ENCODE peak calls at places on chromosomes 11 and 22, in six cellular contexts. I is upper lobe of left lung, Y is uterus, L is stomach, E is HCT116, A is transverse colon. C is an unnamed sample.

GRCh38 chr11:111935331-111936044 is 1.7 kb upstream of the DIXDC1 start:
- DNase-seq in A (no peak), L (no peak), E (no peak), Y (no peak), I (no peak), C (no peak)

GRCh38 chr11:823441-824291 is 4.1 kb upstream of the CRACR2B start:
- DNase-seq in A (no peak), I (peak; percentile 83), E (no peak), Y (no peak), L (no peak), C (no peak)

GRCh38 chr22:41449321-41449720 is 2.7 kb upstream of the TOB2 start:
- DNase-seq in A (no peak), I (no peak), E (no peak), Y (no peak), L (no peak), C (no peak)

GRCh38 chr11:84452211-84452610 is 1166.0 kb upstream of the CCDC90B start:
- DNase-seq in A (no peak), L (no peak), Y (no peak), I (no peak), E (no peak), C (no peak)

GRCh38 chr22:29393019-29393608 is 4.7 kb upstream of the AP1B1 start:
- DNase-seq in Y (no peak), E (no peak), I (no peak), A (no peak), L (no peak), C (no peak)

GRCh38 chr22:50293441-50294318 is 13.8 kb downstream of the PLXNB2 start:
- DNase-seq in I (peak; percentile 93), L (peak; percentile 94), A (peak; percentile 85), E (no peak), Y (peak; percentile 67), C (peak; percentile 90)

GRCh38 chr11:87325490-87325872 is 287.7 kb downstream of the TMEM135 start:
- DNase-seq in E (no peak), A (no peak), I (no peak), L (no peak), Y (no peak), C (no peak)

GRCh38 chr11:61375709-61376108 is 13.5 kb downstream of the TMEM138 start:
- DNase-seq in L (no peak), I (no peak), Y (no peak), E (no peak), A (no peak), C (no peak)

GRCh38 chr11:19573666-19574065 is 139.0 kb upstream of the NAV2 start:
- DNase-seq in L (no peak), Y (peak; percentile 31), E (no peak), I (no peak), A (no peak), C (no peak)

GRCh38 chr11:75783416-75784084 is 15.0 kb downstream of the DGAT2 start:
- DNase-seq in L (no peak), E (no peak), Y (no peak), A (no peak), I (no peak), C (no peak)

GRCh38 chr11:93939084-93939780 is 81.9 kb upstream of the HEPHL1 start:
- DNase-seq in I (no peak), L (no peak), E (no peak), Y (no peak), A (no peak), C (no peak)

GRCh38 chr11:121589946-121590537 is 137.3 kb upstream of the SORL1-AS1 start:
- DNase-seq in A (no peak), I (no peak), Y (no peak), L (no peak), E (no peak), C (no peak)

GRCh38 chr11:13362596-13363109 is 85.1 kb downstream of the BMAL1 start:
- DNase-seq in Y (no peak), A (no peak), E (no peak), L (no peak), I (no peak), C (no peak)

GRCh38 chr11:7575841-7576451 is 62.1 kb downstream of the PPFIBP2 start:
- DNase-seq in A (peak; percentile 78), L (peak; percentile 74), E (no peak), I (peak; percentile 32), Y (no peak), C (no peak)

GRCh38 chr11:69402251-69402892 is 79.1 kb upstream of the LINC01488 start:
- DNase-seq in L (no peak), A (no peak), E (no peak), I (no peak), Y (no peak), C (no peak)

GRCh38 chr22:48208894-48209293 is 1446.4 kb downstream of the TBC1D22A start:
- DNase-seq in E (no peak), A (no peak), Y (no peak), L (no peak), I (no peak), C (no peak)

GRCh38 chr11:20444537-20444936 is 57.0 kb downstream of the PRMT3 start:
- DNase-seq in A (no peak), I (no peak), E (no peak), Y (no peak), L (no peak), C (no peak)

GRCh38 chr22:25488244-25489020 is 76.0 kb upstream of the GRK3 start:
- DNase-seq in L (peak; percentile 86), Y (peak; percentile 56), I (no peak), A (peak; percentile 41), E (peak; percentile 79), C (no peak)

GRCh38 chr22:22006596-22006990 is 24.0 kb upstream of the TOP3B start:
- DNase-seq in E (no peak), A (no peak), Y (no peak), I (no peak), L (no peak), C (no peak)

GRCh38 chr11:96333076-96333744 is 9.8 kb downstream of the MAML2 start:
- DNase-seq in E (no peak), Y (no peak), L (no peak), I (no peak), A (no peak), C (no peak)

DNA sequence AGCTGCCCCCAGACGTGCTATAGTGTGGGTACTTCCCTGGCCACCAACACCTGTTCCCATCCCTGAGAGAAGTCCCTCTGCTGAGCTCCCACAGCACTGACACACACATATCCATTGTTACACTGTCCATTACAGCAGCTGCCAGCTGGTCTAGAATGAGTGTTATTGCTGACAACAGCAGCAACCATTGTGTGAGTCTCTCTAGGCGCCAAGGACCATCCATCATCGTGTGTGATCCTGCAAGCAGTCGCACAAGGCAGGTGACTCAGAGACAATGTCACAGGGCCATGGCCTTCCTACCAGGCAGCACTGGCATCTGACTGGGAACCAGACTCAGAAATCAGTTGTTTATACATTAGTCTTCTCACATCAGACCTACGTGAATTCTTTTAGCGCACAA is 56.3 kb downstream of the SGSM3 start:
- DNase-seq in I (no peak), Y (no peak), A (no peak), E (no peak), L (no peak), C (no peak)
- TF ChIP-seq POLR2A in I (no peak), Y (no peak), A (no peak), E (no peak), L (no peak), C (no peak)

GRCh38 chr11:119320593-119321524 is 3.9 kb upstream of the MCAM start:
- DNase-seq in L (peak; percentile 64), I (peak; percentile 92), A (peak; percentile 72), Y (peak; percentile 72), E (no peak), C (no peak)
- TF ChIP-seq POLR2A in L (no peak), I (no peak), A (peak; percentile 75), Y (peak; percentile 81), E (no peak), C (peak; percentile 30)

GRCh38 chr11:119584193-119585037 is 144.6 kb downstream of the NECTIN1 start:
- DNase-seq in A (no peak), I (peak; percentile 89), Y (peak; percentile 22), L (peak; percentile 60), E (no peak), C (peak; percentile 79)
- TF ChIP-seq POLR2A in A (no peak), I (no peak), Y (no peak), L (no peak), E (no peak), C (no peak)

GRCh38 chr11:124080319-124081001 is 34.8 kb upstream of the VWA5A start:
- DNase-seq in A (no peak), L (no peak), I (no peak), Y (no peak), E (no peak), C (no peak)
- TF ChIP-seq POLR2A in A (no peak), L (no peak), I (no peak), Y (no peak), E (no peak), C (no peak)

DNA sequence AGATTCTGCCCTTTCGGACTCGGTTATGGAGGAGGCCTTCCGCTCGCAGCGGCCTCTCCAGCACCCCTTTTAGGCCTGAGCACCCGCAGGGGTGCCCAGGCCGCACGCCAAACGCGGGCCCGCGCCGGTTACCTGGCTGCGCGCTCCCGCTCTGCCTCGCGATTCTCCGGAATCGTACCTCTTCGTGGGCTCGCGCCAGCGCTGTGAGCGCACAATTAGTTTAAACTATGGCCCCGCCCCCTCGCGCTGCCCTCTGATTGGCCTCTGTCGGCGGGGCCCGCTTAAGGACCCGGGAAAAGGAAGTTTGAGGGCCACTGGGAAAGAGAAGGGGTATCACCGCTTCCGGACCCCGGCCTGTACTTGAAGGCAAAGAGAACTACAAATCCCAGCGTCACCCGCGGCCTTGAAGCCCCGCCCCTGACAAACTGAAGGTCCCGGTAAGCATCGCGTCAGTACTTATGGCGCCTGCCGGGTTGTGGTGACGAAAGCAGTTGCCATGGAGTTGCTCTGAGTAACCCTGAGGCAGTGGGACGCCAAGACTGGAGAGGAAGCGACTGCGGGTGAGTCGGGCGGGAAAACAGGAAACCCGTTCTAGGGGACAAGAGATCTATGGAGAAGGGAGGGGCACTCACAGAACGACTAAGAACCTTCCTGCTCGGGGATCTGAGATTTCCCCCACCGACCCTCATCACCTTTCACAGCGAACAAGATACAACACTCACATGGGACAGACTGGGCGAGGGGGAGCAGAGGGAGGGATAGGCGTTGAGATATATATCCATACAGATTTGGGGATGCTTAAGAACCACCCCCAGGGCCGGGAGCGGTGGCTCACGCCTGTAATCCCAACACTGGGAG is at the start of the genes LRRC51 and NUMA1:
- DNase-seq in A (peak; percentile 100), L (peak; percentile 100), I (peak; percentile 94), Y (peak; percentile 100), E (peak; percentile 100), C (peak; percentile 100)
- TF ChIP-seq POLR2A in A (peak; percentile 72), L (no peak), I (no peak), Y (peak; percentile 40), E (peak; percentile 40), C (no peak)

DNA sequence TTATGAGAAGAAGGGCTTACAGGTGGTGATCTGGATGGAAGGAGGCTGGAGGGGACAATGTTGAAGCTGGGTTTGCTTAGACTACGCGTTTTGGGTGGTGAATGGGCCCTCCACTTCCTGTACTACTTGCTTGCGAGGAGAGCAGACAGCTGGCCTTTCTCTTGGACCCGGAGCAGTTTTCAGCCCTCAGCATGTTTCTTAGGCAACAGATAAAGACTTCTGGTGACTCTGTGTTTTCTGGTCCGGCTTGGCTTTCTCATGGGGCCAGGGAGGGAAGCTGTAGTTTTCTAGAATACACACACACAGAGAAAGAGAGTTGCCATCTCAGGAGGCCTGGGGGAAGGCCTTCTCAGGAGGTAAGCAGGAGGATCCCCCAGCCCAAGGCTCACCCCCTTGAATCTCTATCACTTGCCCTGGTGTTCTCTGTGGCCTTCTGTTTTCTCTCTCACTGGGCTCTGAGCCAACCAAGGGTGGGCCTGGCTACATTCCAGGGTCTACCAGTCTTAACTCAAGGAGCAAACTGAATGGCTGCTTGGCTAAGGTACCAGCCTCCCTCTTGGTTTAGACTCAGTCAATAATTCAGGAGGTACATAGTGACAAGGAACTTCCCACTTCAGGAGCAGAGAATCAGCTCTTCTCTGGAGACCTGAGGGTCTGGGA is 2.4 kb downstream of the CCS start:
- DNase-seq in Y (no peak), A (peak; percentile 42), E (no peak), L (peak; percentile 47), I (no peak), C (no peak)
- TF ChIP-seq POLR2A in Y (no peak), A (no peak), E (no peak), L (no peak), I (no peak), C (no peak)

C was measured in H1.